ENCODE peak calls at places on chromosomes 5 and 9, in nine cellular contexts. E, R, K, M, X, P, G, D and W are unnamed samples.

GRCh38 chr9:135502873-135503321 is 2.4 kb downstream of the MRPS2 start:
- DNase-seq in E (no peak), R (no peak), K (no peak), M (no peak), X (no peak), P (no peak), G (no peak), D (no peak), W (no peak)

GRCh38 chr9:123354806-123355508 is 1.0 kb upstream of the CRB2 start:
- DNase-seq in E (no peak), R (no peak), K (no peak), M (no peak), X (no peak), P (no peak), G (no peak), D (no peak), W (no peak)

GRCh38 chr9:98732091-98732490 is 23.4 kb upstream of the GABBR2 start:
- DNase-seq in E (no peak), R (no peak), K (no peak), M (no peak), X (no peak), P (no peak), G (no peak), D (no peak), W (no peak)

GRCh38 chr5:145847499-145848497 is 12.7 kb upstream of the PRELID2 start:
- DNase-seq in E (no peak), R (no peak), K (no peak), M (no peak), X (no peak), P (no peak), G (no peak), D (peak), W (no peak)

GRCh38 chr9:124268248-124268647 is 10.5 kb downstream of the NEK6 start:
- DNase-seq in E (no peak), R (no peak), K (no peak), M (no peak), X (no peak), P (no peak), G (no peak), D (no peak), W (no peak)

GRCh38 chr5:76579166-76579765 is 43.9 kb downstream of the F2RL2 start:
- DNase-seq in E (no peak), R (no peak), K (no peak), M (no peak), X (no peak), P (no peak), G (no peak), D (no peak), W (peak)

GRCh38 chr9:123426406-123426805 is 70.4 kb downstream of the CRB2 start:
- DNase-seq in E (no peak), R (no peak), K (peak), M (no peak), X (no peak), P (no peak), G (no peak), D (peak), W (no peak)

GRCh38 chr9:75454043-75454442 is 365.7 kb downstream of the OSTF1 start:
- DNase-seq in E (no peak), R (no peak), K (no peak), M (no peak), X (no peak), P (no peak), G (no peak), D (no peak), W (no peak)

GRCh38 chr9:98801969-98802371 is 5.5 kb upstream of the GALNT12 start:
- DNase-seq in E (no peak), R (no peak), K (no peak), M (peak), X (no peak), P (no peak), G (no peak), D (no peak), W (no peak)

GRCh38 chr5:89556215-89557009 is 673.4 kb upstream of the MEF2C start:
- DNase-seq in E (no peak), R (no peak), K (no peak), M (no peak), X (no peak), P (no peak), G (no peak), D (peak), W (no peak)

GRCh38 chr5:174816858-174817257 is 92.5 kb downstream of the MSX2 start:
- DNase-seq in E (no peak), R (no peak), K (no peak), M (no peak), X (no peak), P (no peak), G (peak), D (peak), W (no peak)

GRCh38 chr9:71822455-71822854 is 54.1 kb upstream of the CEMIP2 start:
- DNase-seq in E (no peak), R (no peak), K (no peak), M (no peak), X (no peak), P (no peak), G (peak), D (no peak), W (no peak)